ENCODE peak calls at places on chromosome 6, in eight cellular contexts. O is pancreas, A is AG04450, W is WTC11, F is GM13976, G is psoas muscle, J is MCF 10A, D is GM20000. H is an unnamed sample.

GRCh38 chr6:30325873-30326445 is 768 bp upstream of the TRIM39 start:
- DNase-seq in F (no peak), G (peak; percentile 40), D (no peak), J (no peak), A (no peak), O (no peak), W (peak; percentile 58), H (no peak)

GRCh38 chr6:112021911-112022310 is 32.0 kb upstream of the CCN6 start:
- DNase-seq in O (no peak), W (no peak), F (no peak), J (no peak), D (no peak), G (no peak), A (no peak), H (no peak)

GRCh38 chr6:118387921-118388701 is 160.0 kb upstream of the PLN start:
- DNase-seq in A (peak; percentile 81), D (no peak), G (no peak), O (no peak), W (no peak), F (no peak), J (peak; percentile 83), H (no peak)

GRCh38 chr6:135230702-135231468 is 49.8 kb downstream of the MYB start:
- DNase-seq in O (no peak), J (no peak), A (no peak), F (no peak), D (no peak), W (no peak), G (no peak), H (no peak)

GRCh38 chr6:125293587-125293986 is 8.2 kb downstream of the HDDC2 start:
- DNase-seq in J (no peak), W (no peak), A (no peak), G (no peak), O (no peak), F (no peak), D (no peak), H (no peak)

GRCh38 chr6:158640519-158640918 is 4.0 kb downstream of the DYNLT1 start:
- DNase-seq in F (no peak), O (no peak), W (no peak), A (no peak), G (no peak), D (no peak), J (no peak), H (no peak)

GRCh38 chr6:13554929-13555333 is 19.5 kb upstream of the SIRT5 start:
- DNase-seq in A (no peak), D (no peak), W (peak; percentile 70), O (no peak), J (no peak), G (peak; percentile 18), F (no peak), H (no peak)

GRCh38 chr6:24980507-24981384 is 45.0 kb upstream of the RIPOR2 start:
- DNase-seq in O (no peak), D (no peak), F (no peak), W (peak; percentile 23), A (no peak), G (no peak), J (no peak), H (no peak)

GRCh38 chr6:105120570-105120969 is 59.2 kb downstream of the POPDC3 start:
- DNase-seq in O (no peak), F (no peak), G (no peak), W (no peak), A (no peak), D (no peak), J (peak; percentile 5), H (no peak)

GRCh38 chr6:36834576-36835293 is 4.5 kb downstream of the CPNE5 start:
- DNase-seq in O (no peak), W (peak; percentile 36), A (no peak), G (no peak), J (no peak), D (no peak), F (no peak), H (no peak)

GRCh38 chr6:45681860-45682488 is 304.2 kb upstream of the SUPT3H start:
- DNase-seq in O (no peak), W (no peak), G (no peak), J (peak; percentile 38), D (peak; percentile 83), F (peak; percentile 79), A (no peak), H (no peak)

GRCh38 chr6:100160913-100161312 is 166.9 kb upstream of the MCHR2 start:
- DNase-seq in D (no peak), W (peak; percentile 34), J (no peak), A (no peak), G (no peak), F (no peak), O (no peak), H (no peak)

GRCh38 chr6:137829641-137830083 is 37.4 kb upstream of the TNFAIP3 start:
- DNase-seq in F (no peak), G (no peak), D (no peak), A (no peak), O (no peak), J (peak; percentile 67), W (no peak), H (no peak)

GRCh38 chr6:16302721-16303552 is 64.5 kb downstream of the GMPR start:
- DNase-seq in W (no peak), G (no peak), A (no peak), D (no peak), F (no peak), O (no peak), J (no peak), H (peak; percentile 46)

GRCh38 chr6:75196051-75196743 is 9.7 kb downstream of the COL12A1 start:
- DNase-seq in O (no peak), D (no peak), W (no peak), F (no peak), J (no peak), A (no peak), G (no peak), H (no peak)

GRCh38 chr6:101086473-101086872 is 205.3 kb upstream of the ASCC3 start:
- DNase-seq in G (no peak), D (no peak), F (no peak), A (no peak), J (no peak), W (no peak), O (no peak), H (no peak)

GRCh38 chr6:39794231-39794630 is 2.1 kb downstream of the DAAM2 start:
- DNase-seq in O (no peak), G (no peak), A (no peak), F (no peak), J (no peak), D (no peak), W (no peak), H (no peak)

GRCh38 chr6:106735828-106736227 is 106.5 kb downstream of the QRSL1 start:
- DNase-seq in A (no peak), D (no peak), J (no peak), O (no peak), F (no peak), W (no peak), G (no peak), H (no peak)

GRCh38 chr6:155174576-155175174 is 89.1 kb upstream of the CLDN20 start:
- DNase-seq in G (no peak), A (peak; percentile 55), O (no peak), F (peak; percentile 69), W (peak; percentile 63), J (peak; percentile 89), D (peak; percentile 62), H (no peak)

GRCh38 chr6:14231546-14232280 is 114.1 kb downstream of the CD83 start:
- DNase-seq in F (no peak), J (no peak), D (no peak), O (no peak), G (no peak), W (no peak), A (no peak), H (no peak)

GRCh38 chr6:117270121-117270959 is 5.0 kb downstream of the VGLL2 start:
- DNase-seq in F (peak; percentile 15), D (peak; percentile 27), W (peak; percentile 61), A (no peak), O (peak; percentile 70), G (no peak), J (no peak), H (no peak)

GRCh38 chr6:117601811-117602150 is 530 bp downstream of the GOPC start:
- DNase-seq in F (no peak), D (no peak), O (peak; percentile 47), W (no peak), J (no peak), A (no peak), G (peak; percentile 18), H (no peak)

DNA sequence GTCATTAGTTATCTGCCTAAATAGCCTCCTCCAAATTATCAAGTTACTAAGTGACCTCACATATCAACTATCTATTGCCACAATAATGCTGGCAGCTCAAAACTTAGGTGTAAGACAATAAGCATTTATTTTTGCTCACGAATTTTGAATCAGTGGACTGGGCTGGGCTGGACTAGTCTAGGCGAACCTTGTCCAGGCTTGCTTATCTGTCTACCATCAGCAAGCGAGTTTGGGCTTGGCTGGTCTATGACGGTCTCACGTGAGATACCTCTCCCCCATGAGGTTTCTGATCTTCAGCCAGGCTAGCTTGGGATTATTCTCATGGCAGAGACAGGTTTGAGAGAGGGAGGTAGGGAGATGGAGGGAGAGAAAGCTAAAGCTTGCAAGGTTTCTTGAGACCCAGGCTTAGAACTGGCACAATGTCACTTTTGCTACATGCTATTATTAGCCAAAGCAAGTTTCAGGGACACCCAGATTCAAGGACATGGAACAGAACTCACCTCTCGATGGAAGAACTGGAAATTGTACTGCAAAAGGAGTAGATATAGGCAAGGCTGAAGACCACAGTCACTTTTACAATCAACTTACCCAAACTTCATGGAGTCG is 80.9 kb downstream of the WASF1 start:
- DNase-seq in A (no peak), G (no peak), D (no peak), F (no peak), J (peak; percentile 92), W (no peak), O (no peak), H (no peak)
- TF ChIP-seq CTCF in A (no peak), G (no peak), D (no peak), F (no peak), J (no peak), W (no peak), O (no peak), H (no peak)

GRCh38 chr6:33983109-33983475 is 162.8 kb downstream of the GRM4 start:
- DNase-seq in A (no peak), O (no peak), F (no peak), D (no peak), J (peak; percentile 31), W (no peak), G (no peak), H (peak; percentile 63)
- TF ChIP-seq CTCF in A (no peak), O (no peak), F (no peak), D (no peak), J (no peak), W (no peak), G (no peak), H (no peak)

DNA sequence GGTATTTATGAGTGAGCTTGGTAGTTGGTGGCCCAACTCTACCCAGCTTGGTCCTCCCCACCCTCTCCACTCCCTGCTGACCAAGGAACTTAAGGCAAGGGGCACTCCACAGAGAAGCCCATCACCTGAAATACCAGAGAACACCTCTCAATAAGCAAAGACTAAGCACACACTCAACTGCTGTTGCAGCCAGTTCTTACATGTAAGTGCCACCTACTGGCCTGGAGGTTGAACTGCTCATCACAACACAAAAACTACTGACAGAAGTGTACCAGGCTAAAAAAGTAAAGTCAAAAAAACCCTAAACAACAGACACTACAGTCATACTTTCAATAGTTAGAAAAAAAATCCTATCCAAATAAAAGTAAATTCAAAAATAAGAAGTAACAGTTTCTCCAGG is 146.2 kb downstream of the FAM83B start:
- DNase-seq in G (no peak), J (no peak), W (peak; percentile 29), F (no peak), D (no peak), O (no peak), A (no peak), H (no peak)
- TF ChIP-seq CTCF in G (no peak), J (peak; percentile 23), W (peak; percentile 50), F (no peak), D (peak; percentile 15), O (no peak), A (peak; percentile 39), H (no peak)

GRCh38 chr6:31642798-31643570 is 9.5 kb downstream of the BAG6 start:
- DNase-seq in J (no peak), D (no peak), F (no peak), W (no peak), O (peak; percentile 40), G (no peak), A (no peak), H (no peak)
- TF ChIP-seq CTCF in J (no peak), D (no peak), F (no peak), W (no peak), O (no peak), G (no peak), A (no peak), H (no peak)